ENCODE peak calls at places on chromosomes 1 and 21, in nine cellular contexts. Q is fibroblast of lung; R is left lung; G is uterus; S is heart left ventricle; M is HCT116; I is CD8-positive, alpha-beta memory T cell; K is heart right ventricle; N is SJCRH30. P is an unnamed sample.

GRCh38 chr1:7280257-7280656 is 490.8 kb upstream of the VAMP3 start:
- DNase-seq in M (no peak), N (no peak), K (no peak), G (no peak), S (no peak), I (no peak), Q (no peak), R (no peak), P (no peak)

GRCh38 chr1:79188371-79188770 is 181.8 kb upstream of the ADGRL4 start:
- DNase-seq in I (no peak), K (no peak), M (no peak), R (no peak), S (no peak), N (no peak), G (no peak), Q (peak; percentile 56), P (no peak)

GRCh38 chr21:24045775-24046215 is 1561.5 kb downstream of the MRPL39 start:
- DNase-seq in N (peak; percentile 83), M (no peak), S (peak; percentile 67), I (no peak), R (peak; percentile 46), G (peak; percentile 40), Q (peak; percentile 94), K (peak; percentile 53), P (no peak)

GRCh38 chr1:28915036-28915895 is 897 bp downstream of the EPB41 start:
- DNase-seq in Q (peak; percentile 56), M (no peak), I (peak; percentile 49), R (peak; percentile 44), G (peak; percentile 26), K (no peak), S (no peak), N (peak; percentile 55), P (peak; percentile 30)

GRCh38 chr1:36492491-36492890 is 9.8 kb upstream of the CSF3R start:
- DNase-seq in S (no peak), R (no peak), K (no peak), G (no peak), M (no peak), N (no peak), I (no peak), Q (no peak), P (no peak)

GRCh38 chr1:19448491-19449439 is 36.6 kb downstream of the CAPZB start:
- DNase-seq in S (peak; percentile 84), N (no peak), G (peak; percentile 78), Q (peak; percentile 90), I (no peak), K (peak; percentile 73), R (peak; percentile 63), M (no peak), P (no peak)

GRCh38 chr1:3738943-3739342 is 13.3 kb upstream of the CCDC27 start:
- DNase-seq in N (no peak), Q (no peak), M (no peak), K (no peak), G (no peak), I (no peak), R (no peak), S (no peak), P (no peak)

GRCh38 chr1:42971848-42972291 is 13.2 kb upstream of the SLC2A1 start:
- DNase-seq in R (no peak), G (no peak), I (no peak), S (no peak), N (peak; percentile 37), M (no peak), K (no peak), Q (peak; percentile 90), P (no peak)

GRCh38 chr1:160740133-160740688 is 1.2 kb downstream of the SLAMF7 start:
- DNase-seq in G (no peak), N (no peak), S (no peak), R (no peak), Q (no peak), I (no peak), M (no peak), K (no peak), P (no peak)

GRCh38 chr1:198232940-198233675 is 76.3 kb downstream of the NEK7 start:
- DNase-seq in M (no peak), I (no peak), G (no peak), N (no peak), S (no peak), Q (no peak), K (no peak), R (no peak), P (no peak)

GRCh38 chr1:12556368-12556930 is 61.6 kb downstream of the DHRS3 start:
- DNase-seq in S (peak; percentile 77), Q (peak; percentile 96), N (peak; percentile 79), G (peak; percentile 66), R (peak; percentile 69), M (no peak), K (no peak), I (no peak), P (no peak)

GRCh38 chr1:155479205-155479604 is 83.4 kb downstream of the ASH1L start:
- DNase-seq in I (no peak), M (no peak), R (no peak), Q (peak; percentile 79), G (no peak), S (no peak), N (no peak), K (no peak), P (no peak)

GRCh38 chr1:22529901-22530621 is 33.2 kb upstream of the EPHA8 start:
- DNase-seq in K (peak; percentile 54), G (peak; percentile 80), N (no peak), I (no peak), Q (peak; percentile 14), R (no peak), M (no peak), S (no peak), P (no peak)

GRCh38 chr1:46295306-46295705 is 8.1 kb downstream of the LRRC41 start:
- DNase-seq in G (no peak), N (no peak), S (no peak), I (no peak), Q (no peak), M (no peak), K (no peak), R (no peak), P (no peak)

GRCh38 chr1:200247513-200247912 is 162.3 kb downstream of the ZNF281 start:
- DNase-seq in I (no peak), R (no peak), G (no peak), S (no peak), N (no peak), K (no peak), Q (no peak), M (no peak), P (no peak)

GRCh38 chr1:211082824-211083223 is 51.1 kb downstream of the KCNH1 start:
- DNase-seq in G (no peak), M (no peak), K (no peak), R (no peak), N (no peak), I (no peak), Q (no peak), S (no peak), P (no peak)

GRCh38 chr1:165476776-165477175 is 31.9 kb upstream of the RXRG start:
- DNase-seq in K (no peak), G (no peak), S (no peak), I (no peak), Q (no peak), N (no peak), M (no peak), R (no peak), P (no peak)

GRCh38 chr1:234212764-234213406 is 160.4 kb upstream of the COA6 start:
- DNase-seq in G (no peak), S (no peak), N (peak; percentile 15), Q (peak; percentile 55), M (no peak), R (no peak), I (peak; percentile 17), K (no peak), P (no peak)

GRCh38 chr1:228162286-228163003 is 3.2 kb upstream of the IBA57 start:
- DNase-seq in S (no peak), G (peak; percentile 72), N (no peak), Q (peak; percentile 50), R (no peak), I (no peak), M (no peak), K (peak; percentile 78), P (no peak)

GRCh38 chr1:113804421-113805255 is 7.6 kb downstream of the RSBN1 start:
- DNase-seq in N (no peak), Q (peak; percentile 83), R (no peak), M (peak; percentile 56), G (no peak), I (no peak), S (no peak), K (no peak), P (no peak)

GRCh38 chr1:22225858-22226584 is 83.1 kb upstream of the WNT4 start:
- DNase-seq in G (no peak), Q (no peak), N (no peak), M (no peak), S (no peak), K (no peak), R (no peak), I (no peak), P (no peak)

GRCh38 chr1:31615414-31615813 is 2.1 kb upstream of the HCRTR1 start:
- DNase-seq in K (no peak), G (no peak), M (no peak), R (no peak), S (no peak), Q (peak; percentile 26), I (no peak), N (no peak), P (no peak)

DNA sequence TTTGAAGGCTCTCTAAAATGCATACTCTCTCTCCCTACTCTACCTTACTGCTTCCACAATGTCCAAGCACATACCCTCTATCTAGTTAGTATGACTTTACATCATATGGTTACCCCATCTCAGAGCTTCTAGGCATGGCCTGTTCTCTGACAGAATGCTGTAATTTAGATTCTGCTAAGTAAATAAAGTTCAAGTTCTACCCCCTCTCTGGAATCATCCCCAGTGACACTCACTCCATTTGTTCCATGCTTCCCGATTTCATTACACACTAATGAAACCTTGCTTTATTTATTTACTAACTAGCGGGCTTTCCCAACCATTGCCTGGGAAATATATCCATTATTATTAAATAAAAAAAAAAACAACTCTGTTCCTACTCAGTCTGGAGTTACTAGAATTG is 7.3 kb downstream of the CRYZL1 start:
- DNase-seq in N (no peak), K (no peak), R (no peak), G (no peak), Q (no peak), M (no peak), I (no peak), S (no peak), P (no peak)
- H3K9me3 ChIP-seq in N (no peaks in the 10 kb centered on the region), K (no peaks in the 10 kb centered on the region), R (no peaks in the 10 kb centered on the region), G (no peaks in the 10 kb centered on the region), Q (no peaks in the 10 kb centered on the region), M (no peaks in the 10 kb centered on the region), I (no peaks in the 10 kb centered on the region), S (no peaks in the 10 kb centered on the region), P (no peaks in the 10 kb centered on the region)

GRCh38 chr21:46581780-46582307 is 23.0 kb downstream of the S100B start:
- DNase-seq in S (no peak), Q (no peak), R (no peak), N (no peak), K (no peak), M (no peak), G (no peak), I (no peak), P (no peak)
- H3K9me3 ChIP-seq in S (peaks cover 50% of the 10 kb centered on the region), Q (no peaks in the 10 kb centered on the region), R (peaks cover 71% of the 10 kb centered on the region), N (no peaks in the 10 kb centered on the region), K (no peaks in the 10 kb centered on the region), M (no peaks in the 10 kb centered on the region), G (peaks cover 3% of the 10 kb centered on the region), I (no peaks in the 10 kb centered on the region), P (no peaks in the 10 kb centered on the region)

GRCh38 chr21:37384416-37384815 is 17.8 kb downstream of the DYRK1A start:
- DNase-seq in Q (no peak), S (no peak), G (no peak), M (no peak), R (no peak), N (no peak), I (no peak), K (no peak), P (no peak)
- H3K9me3 ChIP-seq in Q (no peaks in the 10 kb centered on the region), S (no peaks in the 10 kb centered on the region), G (no peaks in the 10 kb centered on the region), M (no peaks in the 10 kb centered on the region), R (no peaks in the 10 kb centered on the region), N (no peaks in the 10 kb centered on the region), I (no peaks in the 10 kb centered on the region), K (no peaks in the 10 kb centered on the region), P (no peaks in the 10 kb centered on the region)

GRCh38 chr1:106651028-106651752 is 405.3 kb upstream of the PRMT6 start:
- DNase-seq in Q (no peak), R (no peak), M (no peak), I (no peak), S (no peak), K (no peak), N (no peak), G (no peak), P (no peak)
- H3K9me3 ChIP-seq in Q (no peaks in the 10 kb centered on the region), R (no peaks in the 10 kb centered on the region), M (peaks cover 7% of the 10 kb centered on the region), I (no peaks in the 10 kb centered on the region), S (no peaks in the 10 kb centered on the region), K (peaks cover 4% of the 10 kb centered on the region), N (no peaks in the 10 kb centered on the region), G (no peaks in the 10 kb centered on the region), P (no peaks in the 10 kb centered on the region)